ENCODE peak calls at places on chromosomes 1 and 21, in ten cellular contexts. O is HepG2, I is HL-60, W is Panc1, X is suprapubic skin, R is vagina, L is prostate gland, U is K562, F is GM12878, B is sigmoid colon. J is an unnamed sample.

GRCh38 chr21:31660134-31660565 is 657 bp downstream of the SOD1 start:
- DNase-seq in O (no peak), I (peak; percentile 7), W (no peak), X (peak; percentile 79), R (no peak), L (peak; percentile 22), U (no peak), F (no peak), B (no peak), J (no peak)

GRCh38 chr21:33268736-33269441 is 2.7 kb downstream of the IL10RB start:
- DNase-seq in O (peak; percentile 29), I (no peak), W (no peak), X (no peak), R (no peak), L (peak; percentile 93), U (no peak), F (peak; percentile 96), B (no peak), J (no peak)

GRCh38 chr1:214552174-214552608 is 789 bp upstream of the PTPN14 start:
- DNase-seq in O (peak; percentile 11), I (no peak), W (no peak), X (no peak), R (peak; percentile 89), L (peak; percentile 76), U (no peak), F (no peak), B (peak; percentile 72), J (peak; percentile 92)

GRCh38 chr1:27656157-27656893 is 15.7 kb downstream of the IFI6 start:
- DNase-seq in O (no peak), I (peak; percentile 56), W (no peak), X (no peak), R (peak; percentile 85), L (no peak), U (no peak), F (no peak), B (peak; percentile 89), J (no peak)

GRCh38 chr1:89671775-89672488 is 39.0 kb downstream of the LRRC8C start:
- DNase-seq in O (no peak), I (no peak), W (peak; percentile 72), X (no peak), R (no peak), L (no peak), U (no peak), F (no peak), B (no peak), J (no peak)

GRCh38 chr1:202805886-202806511 is 2.2 kb downstream of the KDM5B start:
- DNase-seq in O (no peak), I (peak; percentile 28), W (no peak), X (no peak), R (no peak), L (no peak), U (peak; percentile 56), F (no peak), B (no peak), J (no peak)

GRCh38 chr1:28267633-28268032 is 8.3 kb downstream of the SESN2 start:
- DNase-seq in O (no peak), I (no peak), W (no peak), X (no peak), R (no peak), L (no peak), U (no peak), F (no peak), B (peak; percentile 1), J (no peak)

GRCh38 chr1:69494171-69494570 is 73.6 kb upstream of the LRRC7 start:
- DNase-seq in O (no peak), I (no peak), W (no peak), X (no peak), R (no peak), L (no peak), U (no peak), F (no peak), B (no peak), J (no peak)

GRCh38 chr1:225450491-225451191 is 22.8 kb upstream of the LBR start:
- DNase-seq in O (peak; percentile 78), I (peak; percentile 50), W (no peak), X (no peak), R (no peak), L (no peak), U (no peak), F (no peak), B (peak; percentile 78), J (no peak)

GRCh38 chr1:56541408-56541807 is 38.0 kb downstream of the PLPP3 start:
- DNase-seq in O (no peak), I (no peak), W (no peak), X (no peak), R (no peak), L (no peak), U (no peak), F (no peak), B (no peak), J (no peak)

GRCh38 chr1:29708818-29709710 is 472.7 kb downstream of the PTPRU start:
- DNase-seq in O (no peak), I (no peak), W (peak; percentile 77), X (no peak), R (no peak), L (peak; percentile 20), U (no peak), F (no peak), B (no peak), J (no peak)

GRCh38 chr21:38263493-38263892 is 6.7 kb downstream of the KCNJ15 start:
- DNase-seq in O (no peak), I (no peak), W (no peak), X (no peak), R (no peak), L (no peak), U (no peak), F (no peak), B (no peak), J (no peak)

GRCh38 chr1:77881099-77881498 is 7.3 kb upstream of the NEXN start:
- DNase-seq in O (no peak), I (no peak), W (no peak), X (no peak), R (no peak), L (no peak), U (no peak), F (no peak), B (no peak), J (no peak)

GRCh38 chr1:181206979-181207790 is 118.7 kb downstream of the IER5 start:
- DNase-seq in O (no peak), I (no peak), W (no peak), X (peak; percentile 65), R (no peak), L (no peak), U (no peak), F (no peak), B (no peak), J (no peak)

GRCh38 chr1:181206513-181206912 is 118.0 kb downstream of the IER5 start:
- DNase-seq in O (no peak), I (no peak), W (no peak), X (peak; percentile 48), R (no peak), L (no peak), U (no peak), F (no peak), B (no peak), J (no peak)

GRCh38 chr1:181204530-181204929 is 116.0 kb downstream of the IER5 start:
- DNase-seq in O (no peak), I (no peak), W (no peak), X (peak; percentile 45), R (no peak), L (no peak), U (no peak), F (no peak), B (no peak), J (no peak)

GRCh38 chr1:181208076-181208475 is 119.6 kb downstream of the IER5 start:
- DNase-seq in O (no peak), I (no peak), W (no peak), X (peak; percentile 41), R (no peak), L (no peak), U (no peak), F (no peak), B (no peak), J (no peak)

DNA sequence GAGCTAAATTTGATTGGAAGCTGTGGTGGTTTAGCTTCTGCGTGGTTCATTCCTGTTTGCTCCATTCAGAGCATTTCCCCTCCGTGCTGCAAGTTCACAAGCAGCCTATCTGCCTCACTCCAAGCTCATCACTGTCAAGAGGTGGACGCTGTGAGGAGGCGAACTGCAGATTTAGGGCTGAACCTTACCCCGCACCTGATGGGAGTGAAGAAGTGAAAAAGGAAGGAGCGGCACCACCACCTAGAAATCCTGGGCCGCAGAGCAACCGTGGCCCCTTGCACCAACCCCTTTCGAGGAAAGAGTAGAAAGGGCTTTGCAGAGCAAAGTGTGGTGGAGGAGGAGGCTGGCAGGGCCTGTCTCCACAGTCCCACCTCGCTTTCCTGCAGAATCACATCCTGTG is 117.4 kb downstream of the IER5 start:
- DNase-seq in O (no peak), I (no peak), W (no peak), X (peak; percentile 44), R (no peak), L (no peak), U (no peak), F (no peak), B (no peak), J (no peak)
- TF ChIP-seq POLR2AphosphoS5 in O (no peak), I (no peak), W (no peak), X (no peak), R (no peak), L (no peak), U (no peak), F (no peak), B (no peak), J (no peak)

GRCh38 chr1:90715334-90715733 is 1.8 kb downstream of the BARHL2 start:
- DNase-seq in O (no peak), I (no peak), W (no peak), X (no peak), R (no peak), L (no peak), U (no peak), F (no peak), B (no peak), J (no peak)
- H3K27me3 ChIP-seq in O (peaks cover 60% of the 10 kb centered on the region), I (peaks cover 81% of the 10 kb centered on the region), W (peaks cover 11% of the 10 kb centered on the region), X (peaks cover 100% of the 10 kb centered on the region), R (peaks cover 33% of the 10 kb centered on the region), L (peaks cover 63% of the 10 kb centered on the region), U (peaks cover 58% of the 10 kb centered on the region), F (peaks cover 37% of the 10 kb centered on the region), B (peaks cover 84% of the 10 kb centered on the region), J (peaks cover 14% of the 10 kb centered on the region)

DNA sequence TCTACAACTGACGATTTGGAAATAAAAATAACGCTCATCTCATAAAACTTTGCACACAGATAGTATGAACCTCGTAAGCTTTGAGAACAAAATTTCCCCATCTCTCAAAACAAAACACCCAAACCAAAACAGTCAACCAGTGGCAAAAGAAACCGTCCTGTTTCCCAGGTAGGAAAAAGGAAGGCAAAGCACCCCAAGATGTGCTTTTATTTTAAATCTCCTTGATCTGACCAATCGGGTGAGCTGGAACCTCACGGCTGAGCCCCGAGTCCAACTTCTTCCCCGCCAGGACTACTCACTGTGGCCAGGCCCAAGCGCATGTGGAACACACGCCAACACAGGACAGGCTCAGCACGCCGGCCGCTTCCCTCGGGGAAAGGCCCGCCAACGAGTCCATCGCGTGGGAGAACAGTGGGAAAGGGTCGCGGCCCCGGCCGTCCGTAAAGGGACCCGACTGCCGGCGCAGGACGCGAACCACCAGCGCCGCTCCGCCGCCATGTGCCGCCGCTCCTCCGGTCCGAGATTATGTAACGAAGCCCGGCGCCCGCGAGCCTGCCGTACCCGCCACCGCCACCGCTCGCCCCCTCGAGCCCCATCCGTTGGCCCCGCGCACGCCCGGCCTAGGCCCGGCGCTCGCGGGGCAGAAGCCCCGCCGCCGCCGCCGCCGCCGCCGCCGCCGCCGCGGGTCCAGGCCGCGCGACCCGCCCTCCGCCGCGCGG is 759 bp downstream of the AHCTF1 start:
- DNase-seq in O (peak; percentile 33), I (peak; percentile 65), W (no peak), X (no peak), R (no peak), L (peak; percentile 48), U (peak; percentile 79), F (no peak), B (peak; percentile 83), J (no peak)
- TF ChIP-seq POLR2AphosphoS5 in O (no peak), I (peak; percentile 17), W (no peak), X (peak; percentile 50), R (no peak), L (peak; percentile 6), U (peak; percentile 40), F (no peak), B (peak; percentile 25), J (no peak)

GRCh38 chr1:157239936-157240335 is 101.7 kb upstream of the ETV3 start:
- DNase-seq in O (no peak), I (no peak), W (no peak), X (no peak), R (peak; percentile 42), L (no peak), U (no peak), F (no peak), B (no peak), J (no peak)
- H3K27me3 ChIP-seq in O (no peaks in the 10 kb centered on the region), I (peaks cover 16% of the 10 kb centered on the region), W (peaks cover 2% of the 10 kb centered on the region), X (no peaks in the 10 kb centered on the region), R (no peaks in the 10 kb centered on the region), L (no peaks in the 10 kb centered on the region), U (no peaks in the 10 kb centered on the region), F (peaks cover 4% of the 10 kb centered on the region), B (no peaks in the 10 kb centered on the region), J (no peaks in the 10 kb centered on the region)